ENCODE peak calls at places on chromosomes 5 and 9, in eight cellular contexts. C, R, I, G, O, T, B and X are unnamed samples.

GRCh38 chr5:96626956-96627355 is 35.2 kb upstream of the CAST start:
- DNase-seq in C (peak; percentile 60), R (no peak), I (no peak), G (peak; percentile 63), O (peak; percentile 95), T (no peak), B (peak; percentile 4), X (no peak)

GRCh38 chr5:153537225-153537624 is 46.8 kb downstream of the GRIA1 start:
- DNase-seq in C (no peak), R (no peak), I (no peak), G (no peak), O (no peak), T (no peak), B (no peak), X (no peak)

GRCh38 chr5:150141544-150142188 is 14.0 kb downstream of the PDGFRB start:
- DNase-seq in C (peak; percentile 76), R (no peak), I (no peak), G (no peak), O (peak; percentile 98), T (no peak), B (no peak), X (no peak)

GRCh38 chr9:73643379-73644013 is 491.8 kb downstream of the ANXA1 start:
- DNase-seq in C (no peak), R (no peak), I (no peak), G (peak; percentile 92), O (no peak), T (no peak), B (no peak), X (no peak)

GRCh38 chr9:11618241-11618805 is 1005.5 kb upstream of the PTPRD start:
- DNase-seq in C (no peak), R (no peak), I (no peak), G (no peak), O (no peak), T (no peak), B (no peak), X (no peak)

GRCh38 chr9:135701067-135701967 is 668 bp upstream of the KCNT1 start:
- DNase-seq in C (peak; percentile 48), R (no peak), I (no peak), G (no peak), O (no peak), T (no peak), B (no peak), X (no peak)

GRCh38 chr9:130473521-130473920 is 28.8 kb downstream of the ASS1 start:
- DNase-seq in C (no peak), R (no peak), I (no peak), G (no peak), O (no peak), T (no peak), B (no peak), X (no peak)

GRCh38 chr5:88831856-88832255 is 51.1 kb downstream of the MEF2C start:
- DNase-seq in C (no peak), R (no peak), I (no peak), G (no peak), O (no peak), T (no peak), B (no peak), X (no peak)

GRCh38 chr5:170579623-170580022 is 75.8 kb downstream of the KCNIP1 start:
- DNase-seq in C (no peak), R (no peak), I (no peak), G (no peak), O (no peak), T (no peak), B (no peak), X (no peak)

GRCh38 chr9:29208670-29209069 is 1635.4 kb upstream of the C9orf72 start:
- DNase-seq in C (no peak), R (no peak), I (no peak), G (no peak), O (no peak), T (no peak), B (no peak), X (no peak)

GRCh38 chr9:126331964-126332748 is 5.5 kb downstream of the MVB12B start:
- DNase-seq in C (no peak), R (no peak), I (no peak), G (peak; percentile 42), O (no peak), T (no peak), B (no peak), X (no peak)

GRCh38 chr9:126999315-127000068 is 84.9 kb downstream of the RALGPS1 start:
- DNase-seq in C (no peak), R (no peak), I (no peak), G (no peak), O (no peak), T (no peak), B (no peak), X (no peak)

GRCh38 chr5:35518104-35518503 is 99.6 kb upstream of the SPEF2 start:
- DNase-seq in C (no peak), R (no peak), I (no peak), G (no peak), O (no peak), T (no peak), B (peak; percentile 97), X (no peak)

GRCh38 chr5:174271316-174271715 is 225.8 kb downstream of the NSG2 start:
- DNase-seq in C (no peak), R (no peak), I (no peak), G (no peak), O (no peak), T (no peak), B (no peak), X (no peak)

GRCh38 chr5:177508837-177509236 is 789 bp downstream of the DOK3 start:
- DNase-seq in C (no peak), R (no peak), I (no peak), G (no peak), O (no peak), T (no peak), B (peak; percentile 59), X (no peak)

GRCh38 chr5:1536298-1537165 is 12.8 kb upstream of the LPCAT1 start:
- DNase-seq in C (no peak), R (no peak), I (peak; percentile 58), G (no peak), O (peak; percentile 45), T (peak; percentile 74), B (peak; percentile 26), X (no peak)